ENCODE peak calls at places on chromosome 5, in seven cellular contexts. X is lower lobe of right lung; R is mesothelial cell of epicardium; K is effector memory CD4-positive, alpha-beta T cell; H is T47D; I is foreskin fibroblast; U is stimulated activated CD8-positive, alpha-beta memory T cell treated with anti-CD3 and anti-CD28 coated beads, Interleukin-4, amount 100 ng/mL, for 24 hours. C is an unnamed sample.

GRCh38 chr5:57442080-57442839 is 40.4 kb downstream of the ACTBL2 start:
- DNase-seq in K (no peak), R (no peak), U (no peak), I (peak), H (no peak), X (no peak), C (peak)

GRCh38 chr5:102312586-102312985 is 16.5 kb upstream of the SLCO4C1 start:
- DNase-seq in U (no peak), X (no peak), R (no peak), H (no peak), I (peak), K (no peak), C (no peak)

GRCh38 chr5:138626333-138626944 is 51.2 kb upstream of the HSPA9 start:
- DNase-seq in K (no peak), H (no peak), U (no peak), X (no peak), R (no peak), I (peak), C (no peak)

GRCh38 chr5:168579987-168580508 is 880 bp upstream of the PANK3 start:
- DNase-seq in X (no peak), R (no peak), H (no peak), I (peak), U (no peak), K (no peak), C (no peak)

GRCh38 chr5:66608501-66608900 is 12.3 kb downstream of the MAST4 start:
- DNase-seq in I (no peak), H (no peak), U (no peak), K (no peak), X (no peak), R (no peak), C (no peak)

GRCh38 chr5:91182763-91183162 is 200.4 kb downstream of the ARRDC3 start:
- DNase-seq in H (no peak), X (no peak), K (no peak), I (peak), U (no peak), R (no peak), C (no peak)

GRCh38 chr5:3913264-3913663 is 317.6 kb downstream of the IRX1 start:
- DNase-seq in I (no peak), X (no peak), U (no peak), H (no peak), K (no peak), R (no peak), C (no peak)

GRCh38 chr5:180719781-180720180 is 20.1 kb downstream of the OR2Y1 start:
- DNase-seq in I (no peak), R (no peak), U (no peak), H (no peak), X (no peak), K (no peak), C (no peak)

GRCh38 chr5:143428155-143428554 is 24.7 kb upstream of the NR3C1 start:
- DNase-seq in X (no peak), H (no peak), I (no peak), U (no peak), R (no peak), K (no peak), C (no peak)

GRCh38 chr5:88502179-88503064 is 233.8 kb upstream of the TMEM161B start:
- DNase-seq in I (peak), R (no peak), X (no peak), U (no peak), K (no peak), H (no peak), C (no peak)

GRCh38 chr5:6576861-6577501 is 55.9 kb downstream of the NSUN2 start:
- DNase-seq in I (peak), R (peak), H (peak), U (no peak), K (no peak), X (no peak), C (no peak)

GRCh38 chr5:169499990-169500389 is 83.6 kb upstream of the SPDL1 start:
- DNase-seq in U (no peak), H (no peak), R (no peak), X (no peak), I (no peak), K (no peak), C (no peak)

GRCh38 chr5:125005287-125005686 is 258.8 kb upstream of the ZNF608 start:
- DNase-seq in I (no peak), X (no peak), U (no peak), H (no peak), K (no peak), R (no peak), C (no peak)

GRCh38 chr5:130605200-130605599 is 559.9 kb downstream of the HINT1 start:
- DNase-seq in R (no peak), I (no peak), H (no peak), U (no peak), X (no peak), K (no peak), C (no peak)

GRCh38 chr5:89120719-89121118 is 237.7 kb upstream of the MEF2C start:
- DNase-seq in I (peak), K (no peak), U (no peak), X (no peak), R (no peak), H (no peak), C (no peak)

GRCh38 chr5:37619353-37619752 is 220.5 kb downstream of the GDNF start:
- DNase-seq in H (no peak), R (no peak), I (peak), X (no peak), K (no peak), U (no peak), C (no peak)

GRCh38 chr5:32462618-32463017 is 18.1 kb upstream of the ZFR start:
- DNase-seq in R (no peak), I (peak), U (peak), K (no peak), H (no peak), X (no peak), C (no peak)

GRCh38 chr5:14801792-14802191 is 69.8 kb downstream of the ANKH start:
- DNase-seq in U (no peak), I (no peak), R (no peak), X (no peak), H (no peak), K (no peak), C (no peak)

GRCh38 chr5:147169399-147169798 is 65.4 kb upstream of the STK32A start:
- DNase-seq in K (no peak), I (peak), H (no peak), R (no peak), U (no peak), X (no peak), C (no peak)

GRCh38 chr5:113293068-113293571 is 141.7 kb downstream of the TSSK1B start:
- DNase-seq in X (no peak), R (no peak), H (no peak), K (no peak), U (no peak), I (peak), C (no peak)

GRCh38 chr5:60487885-60488425 is 212.0 kb downstream of the DEPDC1B start:
- DNase-seq in I (peak), K (no peak), X (no peak), R (no peak), U (no peak), H (peak), C (no peak)

GRCh38 chr5:170418736-170419135 is 29.6 kb upstream of the KCNMB1 start:
- DNase-seq in H (no peak), R (no peak), I (no peak), U (no peak), X (no peak), K (no peak), C (no peak)

GRCh38 chr5:28408186-28408585 is 1369.8 kb upstream of the CDH9 start:
- DNase-seq in X (no peak), K (no peak), U (no peak), R (no peak), I (no peak), H (no peak), C (no peak)